ENCODE peak calls at places on chromosomes 12 and 14, in nine cellular contexts. K is IMR-90; Z is GM23338; B is naive thymus-derived CD4-positive, alpha-beta T cell; V is lung; H is psoas muscle; D is H7; P is left lung; I is lower lobe of right lung. S is an unnamed sample.
A peak's percentile ranks its signal among the peaks of the same experiment; 100 is the strongest.

GRCh38 chr12:28568083-28568482 is 377.8 kb downstream of the CCDC91 start:
- DNase-seq in K (peak; percentile 95), Z (no peak), B (no peak), V (no peak), H (peak; percentile 33), D (no peak), P (peak; percentile 33), I (no peak), S (no peak)

GRCh38 chr12:94798107-94798506 is 147.8 kb upstream of the TMCC3 start:
- DNase-seq in K (no peak), Z (no peak), B (no peak), V (no peak), H (no peak), D (no peak), P (no peak), I (no peak), S (no peak)

GRCh38 chr14:94132285-94132887 is 3.0 kb upstream of the IFI27L2 start:
- DNase-seq in K (peak; percentile 70), Z (peak; percentile 86), B (peak; percentile 74), V (peak; percentile 59), H (no peak), D (peak; percentile 47), P (no peak), I (no peak), S (peak; percentile 67)

GRCh38 chr14:67487937-67488893 is at the start of gene TMEM229B:
- DNase-seq in K (no peak), Z (no peak), B (peak; percentile 84), V (peak; percentile 38), H (peak; percentile 29), D (no peak), P (peak; percentile 45), I (peak; percentile 64), S (peak; percentile 87)

GRCh38 chr14:50957296-50957695 is 13.0 kb upstream of the PYGL start:
- DNase-seq in K (peak; percentile 48), Z (no peak), B (no peak), V (no peak), H (no peak), D (no peak), P (no peak), I (no peak), S (no peak)

GRCh38 chr14:81302613-81303012 is 81.9 kb upstream of the GTF2A1 start:
- DNase-seq in K (no peak), Z (peak; percentile 71), B (no peak), V (no peak), H (no peak), D (no peak), P (no peak), I (no peak), S (no peak)

GRCh38 chr14:56172571-56172971 is 54.4 kb downstream of the PELI2 start:
- DNase-seq in K (peak; percentile 92), Z (no peak), B (no peak), V (no peak), H (no peak), D (no peak), P (no peak), I (no peak), S (no peak)

GRCh38 chr12:55929306-55929791 is 1.6 kb upstream of the DGKA start:
- DNase-seq in K (no peak), Z (no peak), B (peak; percentile 97), V (no peak), H (no peak), D (no peak), P (no peak), I (no peak), S (peak; percentile 70)

GRCh38 chr14:53365516-53366130 is 212.5 kb upstream of the DDHD1 start:
- DNase-seq in K (peak; percentile 67), Z (no peak), B (no peak), V (no peak), H (no peak), D (no peak), P (no peak), I (no peak), S (no peak)

GRCh38 chr12:47349770-47350408 is 270.1 kb upstream of the AMIGO2 start:
- DNase-seq in K (peak; percentile 68), Z (no peak), B (peak; percentile 26), V (no peak), H (no peak), D (no peak), P (no peak), I (no peak), S (no peak)

GRCh38 chr14:52447236-52447635 is 105.1 kb downstream of the TXNDC16 start:
- DNase-seq in K (no peak), Z (no peak), B (no peak), V (no peak), H (no peak), D (no peak), P (no peak), I (no peak), S (no peak)

GRCh38 chr12:15540025-15540424 is 217.7 kb downstream of the PTPRO start:
- DNase-seq in K (peak; percentile 58), Z (no peak), B (no peak), V (no peak), H (no peak), D (no peak), P (no peak), I (no peak), S (no peak)

GRCh38 chr14:21084988-21085853 is 13.2 kb downstream of the ZNF219 start:
- DNase-seq in K (peak; percentile 91), Z (no peak), B (no peak), V (peak; percentile 59), H (no peak), D (no peak), P (no peak), I (peak; percentile 80), S (no peak)
- H3K36me3 ChIP-seq in K (peaks cover 66% of the 10 kb centered on the region), Z (peaks cover 20% of the 10 kb centered on the region), B (no peaks in the 10 kb centered on the region), V (peaks cover 19% of the 10 kb centered on the region), H (peaks cover 2% of the 10 kb centered on the region), D (peaks cover 45% of the 10 kb centered on the region), P (peaks cover 79% of the 10 kb centered on the region), I (peaks cover 90% of the 10 kb centered on the region), S (no peaks in the 10 kb centered on the region)

GRCh38 chr12:6582196-6582595 is 14.1 kb upstream of the NOP2 start:
- DNase-seq in K (no peak), Z (peak; percentile 52), B (no peak), V (no peak), H (no peak), D (peak; percentile 68), P (no peak), I (no peak), S (no peak)

GRCh38 chr12:6582959-6583358 is 14.9 kb upstream of the NOP2 start:
- DNase-seq in K (no peak), Z (no peak), B (no peak), V (no peak), H (no peak), D (no peak), P (no peak), I (no peak), S (no peak)

GRCh38 chr12:6584293-6584692 is 16.2 kb upstream of the NOP2 start:
- DNase-seq in K (no peak), Z (no peak), B (no peak), V (no peak), H (no peak), D (no peak), P (no peak), I (no peak), S (peak; percentile 15)
- H3K36me3 ChIP-seq in K (peaks cover 73% of the 10 kb centered on the region), Z (peaks cover 90% of the 10 kb centered on the region), B (peaks cover 91% of the 10 kb centered on the region), V (peaks cover 64% of the 10 kb centered on the region), H (peaks cover 33% of the 10 kb centered on the region), D (peaks cover 55% of the 10 kb centered on the region), P (peaks cover 100% of the 10 kb centered on the region), I (peaks cover 100% of the 10 kb centered on the region), S (peaks cover 64% of the 10 kb centered on the region)

DNA sequence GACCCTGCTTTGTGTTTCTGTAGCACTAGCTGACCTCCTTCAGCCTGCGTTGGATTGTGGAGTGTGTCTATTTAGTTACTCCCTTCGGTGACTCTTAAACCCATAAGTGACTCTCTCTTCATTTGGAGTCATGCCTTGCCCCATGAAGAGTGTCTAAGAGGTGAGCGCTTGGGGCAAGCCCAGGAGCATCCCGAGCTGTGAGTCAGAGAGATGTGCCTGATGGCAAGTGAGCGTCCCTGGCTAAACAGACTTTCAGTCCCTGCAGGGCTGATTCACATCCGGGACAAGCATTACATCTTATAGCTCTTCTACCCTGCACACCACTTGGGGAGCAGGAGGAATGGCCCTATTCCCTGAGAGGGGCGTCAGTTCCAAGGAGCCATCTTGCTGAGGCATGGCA is 24.3 kb upstream of the ATF1 start:
- DNase-seq in K (peak; percentile 16), Z (no peak), B (no peak), V (no peak), H (no peak), D (no peak), P (no peak), I (no peak), S (no peak)
- H3K36me3 ChIP-seq in K (peaks cover 40% of the 10 kb centered on the region), Z (peaks cover 19% of the 10 kb centered on the region), B (peaks cover 87% of the 10 kb centered on the region), V (peaks cover 15% of the 10 kb centered on the region), H (peaks cover 17% of the 10 kb centered on the region), D (peaks cover 28% of the 10 kb centered on the region), P (peaks cover 99% of the 10 kb centered on the region), I (peaks cover 100% of the 10 kb centered on the region), S (peaks cover 40% of the 10 kb centered on the region)

GRCh38 chr12:118038122-118038521 is 21.6 kb downstream of the RFC5 start:
- DNase-seq in K (no peak), Z (no peak), B (no peak), V (no peak), H (no peak), D (no peak), P (no peak), I (no peak), S (no peak)
- H3K36me3 ChIP-seq in K (peaks cover 63% of the 10 kb centered on the region), Z (peaks cover 47% of the 10 kb centered on the region), B (peaks cover 83% of the 10 kb centered on the region), V (peaks cover 41% of the 10 kb centered on the region), H (peaks cover 11% of the 10 kb centered on the region), D (peaks cover 41% of the 10 kb centered on the region), P (peaks cover 100% of the 10 kb centered on the region), I (peaks cover 99% of the 10 kb centered on the region), S (peaks cover 48% of the 10 kb centered on the region)

GRCh38 chr12:92857818-92858217 is 71.3 kb downstream of the EEA1 start:
- DNase-seq in K (no peak), Z (no peak), B (no peak), V (no peak), H (no peak), D (no peak), P (no peak), I (no peak), S (no peak)
- H3K36me3 ChIP-seq in K (peaks cover 16% of the 10 kb centered on the region), Z (no peaks in the 10 kb centered on the region), B (peaks cover 39% of the 10 kb centered on the region), V (peaks cover 12% of the 10 kb centered on the region), H (no peaks in the 10 kb centered on the region), D (no peaks in the 10 kb centered on the region), P (peaks cover 44% of the 10 kb centered on the region), I (peaks cover 23% of the 10 kb centered on the region), S (no peaks in the 10 kb centered on the region)

DNA sequence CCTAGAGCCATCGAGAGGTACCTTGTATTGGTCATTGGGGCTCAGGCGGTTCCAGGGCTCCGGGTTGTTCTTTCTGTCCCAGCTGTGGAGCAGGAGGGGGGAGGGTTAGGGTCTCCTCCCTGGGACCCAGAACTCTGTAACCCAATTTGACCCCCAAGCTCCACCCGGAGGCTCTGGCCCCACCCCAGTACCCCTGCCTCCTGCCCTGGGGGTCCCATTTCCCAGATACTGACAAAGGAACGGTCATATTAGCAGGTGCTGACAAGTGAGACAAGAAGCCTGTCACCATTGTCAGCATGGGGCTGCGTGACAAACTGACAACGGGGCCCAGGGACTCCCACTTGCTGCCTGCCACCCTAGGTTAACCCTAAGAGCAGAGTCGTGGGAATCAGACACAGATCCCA is 6.2 kb downstream of the SHMT2 start:
- DNase-seq in K (no peak), Z (no peak), B (no peak), V (no peak), H (no peak), D (peak; percentile 52), P (no peak), I (no peak), S (no peak)
- H3K36me3 ChIP-seq in K (peaks cover 45% of the 10 kb centered on the region), Z (peaks cover 26% of the 10 kb centered on the region), B (peaks cover 42% of the 10 kb centered on the region), V (no peaks in the 10 kb centered on the region), H (peaks cover 7% of the 10 kb centered on the region), D (peaks cover 33% of the 10 kb centered on the region), P (peaks cover 43% of the 10 kb centered on the region), I (peaks cover 34% of the 10 kb centered on the region), S (peaks cover 21% of the 10 kb centered on the region)

GRCh38 chr12:131994589-131994988 is 44.8 kb downstream of the EP400 start:
- DNase-seq in K (no peak), Z (no peak), B (no peak), V (no peak), H (no peak), D (no peak), P (no peak), I (no peak), S (no peak)
- H3K36me3 ChIP-seq in K (peaks cover 46% of the 10 kb centered on the region), Z (peaks cover 20% of the 10 kb centered on the region), B (peaks cover 66% of the 10 kb centered on the region), V (peaks cover 34% of the 10 kb centered on the region), H (peaks cover 4% of the 10 kb centered on the region), D (peaks cover 32% of the 10 kb centered on the region), P (peaks cover 85% of the 10 kb centered on the region), I (peaks cover 87% of the 10 kb centered on the region), S (peaks cover 34% of the 10 kb centered on the region)

S was measured in CD8-positive, alpha-beta memory T cell.